ENCODE peak calls at places on chromosome 3, in ten cellular contexts. One of them, this sample, is unnamed.
A peak's percentile ranks its signal among the peaks of the same experiment; 100 is the strongest.

GRCh38 chr3:71102111-71103039 is 481.2 kb downstream of the FOXP1 start:
- DNase-seq in HepG2: no peak
- DNase-seq in activated T-cell treated with anti-CD3 and anti-CD28 coated beads, Interleukin-2, amount 50 U/mL, for 72 hours: no peak
- DNase-seq in GM06990: no peak
- DNase-seq in GM12864: no peak
- DNase-seq in stimulated activated CD4-positive, alpha-beta T cell treated with anti-CD3 and anti-CD28 coated beads, Interleukin-15, amount 100 ng/mL, for 1 hour: no peak
- DNase-seq in iPS-NIHi11: no peak
- DNase-seq in Jurkat, Clone E6-1: no peak
- DNase-seq in tibial nerve: no peak
- DNase-seq in HFFc6: peak; percentile 97
- DNase-seq in this sample: no peak

GRCh38 chr3:130539005-130539404 is 22.0 kb downstream of the COL6A6 start:
- DNase-seq in Jurkat, Clone E6-1: peak; percentile 60
- DNase-seq in HFFc6: no peak
- DNase-seq in GM06990: no peak
- DNase-seq in iPS-NIHi11: peak; percentile 62
- DNase-seq in stimulated activated CD4-positive, alpha-beta T cell treated with anti-CD3 and anti-CD28 coated beads, Interleukin-15, amount 100 ng/mL, for 1 hour: no peak
- DNase-seq in HepG2: peak; percentile 55
- DNase-seq in GM12864: no peak
- DNase-seq in activated T-cell treated with anti-CD3 and anti-CD28 coated beads, Interleukin-2, amount 50 U/mL, for 72 hours: peak; percentile 28
- DNase-seq in tibial nerve: no peak
- DNase-seq in this sample: no peak

GRCh38 chr3:36763111-36763849 is 1.1 kb downstream of the DCLK3 start:
- DNase-seq in activated T-cell treated with anti-CD3 and anti-CD28 coated beads, Interleukin-2, amount 50 U/mL, for 72 hours: no peak
- DNase-seq in tibial nerve: no peak
- DNase-seq in GM12864: no peak
- DNase-seq in iPS-NIHi11: peak; percentile 57
- DNase-seq in Jurkat, Clone E6-1: no peak
- DNase-seq in GM06990: no peak
- DNase-seq in stimulated activated CD4-positive, alpha-beta T cell treated with anti-CD3 and anti-CD28 coated beads, Interleukin-15, amount 100 ng/mL, for 1 hour: no peak
- DNase-seq in HFFc6: no peak
- DNase-seq in HepG2: no peak
- DNase-seq in this sample: no peak

GRCh38 chr3:31305324-31305723 is 227.4 kb upstream of the STT3B start:
- DNase-seq in HepG2: no peak
- DNase-seq in HFFc6: no peak
- DNase-seq in GM06990: no peak
- DNase-seq in iPS-NIHi11: no peak
- DNase-seq in stimulated activated CD4-positive, alpha-beta T cell treated with anti-CD3 and anti-CD28 coated beads, Interleukin-15, amount 100 ng/mL, for 1 hour: no peak
- DNase-seq in Jurkat, Clone E6-1: no peak
- DNase-seq in GM12864: no peak
- DNase-seq in tibial nerve: no peak
- DNase-seq in activated T-cell treated with anti-CD3 and anti-CD28 coated beads, Interleukin-2, amount 50 U/mL, for 72 hours: no peak
- DNase-seq in this sample: no peak

GRCh38 chr3:87626471-87626995 is 350.1 kb upstream of the POU1F1 start:
- DNase-seq in stimulated activated CD4-positive, alpha-beta T cell treated with anti-CD3 and anti-CD28 coated beads, Interleukin-15, amount 100 ng/mL, for 1 hour: no peak
- DNase-seq in HepG2: no peak
- DNase-seq in Jurkat, Clone E6-1: no peak
- DNase-seq in activated T-cell treated with anti-CD3 and anti-CD28 coated beads, Interleukin-2, amount 50 U/mL, for 72 hours: no peak
- DNase-seq in HFFc6: no peak
- DNase-seq in iPS-NIHi11: no peak
- DNase-seq in GM12864: no peak
- DNase-seq in GM06990: no peak
- DNase-seq in tibial nerve: no peak
- DNase-seq in this sample: no peak

GRCh38 chr3:23435318-23435717 is 232.2 kb downstream of the UBE2E2 start:
- DNase-seq in GM12864: no peak
- DNase-seq in tibial nerve: no peak
- DNase-seq in HepG2: no peak
- DNase-seq in Jurkat, Clone E6-1: peak; percentile 46
- DNase-seq in stimulated activated CD4-positive, alpha-beta T cell treated with anti-CD3 and anti-CD28 coated beads, Interleukin-15, amount 100 ng/mL, for 1 hour: no peak
- DNase-seq in activated T-cell treated with anti-CD3 and anti-CD28 coated beads, Interleukin-2, amount 50 U/mL, for 72 hours: no peak
- DNase-seq in iPS-NIHi11: peak; percentile 30
- DNase-seq in HFFc6: no peak
- DNase-seq in GM06990: no peak
- DNase-seq in this sample: no peak

GRCh38 chr3:189701934-189702693 is 70.9 kb downstream of the TP63 start:
- DNase-seq in stimulated activated CD4-positive, alpha-beta T cell treated with anti-CD3 and anti-CD28 coated beads, Interleukin-15, amount 100 ng/mL, for 1 hour: no peak
- DNase-seq in iPS-NIHi11: no peak
- DNase-seq in activated T-cell treated with anti-CD3 and anti-CD28 coated beads, Interleukin-2, amount 50 U/mL, for 72 hours: no peak
- DNase-seq in GM06990: no peak
- DNase-seq in HFFc6: no peak
- DNase-seq in HepG2: no peak
- DNase-seq in GM12864: no peak
- DNase-seq in tibial nerve: no peak
- DNase-seq in Jurkat, Clone E6-1: no peak
- DNase-seq in this sample: no peak

GRCh38 chr3:36932979-36933378 is 11.9 kb downstream of the TRANK1 start:
- DNase-seq in Jurkat, Clone E6-1: no peak
- DNase-seq in stimulated activated CD4-positive, alpha-beta T cell treated with anti-CD3 and anti-CD28 coated beads, Interleukin-15, amount 100 ng/mL, for 1 hour: no peak
- DNase-seq in HFFc6: no peak
- DNase-seq in HepG2: no peak
- DNase-seq in activated T-cell treated with anti-CD3 and anti-CD28 coated beads, Interleukin-2, amount 50 U/mL, for 72 hours: no peak
- DNase-seq in GM06990: no peak
- DNase-seq in GM12864: no peak
- DNase-seq in tibial nerve: no peak
- DNase-seq in iPS-NIHi11: no peak
- DNase-seq in this sample: no peak

This sample was measured in epithelial cell of prostate.